ENCODE peak calls at places on chromosomes 3 and 15, in five cellular contexts. A, D, P, I and H are unnamed samples.

GRCh38 chr3:172903642-172904041 is 153.1 kb downstream of the ECT2 start:
- DNase-seq in D (peak), P (no peak), A (no peak), I (peak), H (no peak)

GRCh38 chr3:114319453-114319852 is 25.6 kb downstream of the TIGIT start:
- DNase-seq in I (no peak), A (no peak), D (no peak), P (no peak), H (no peak)

GRCh38 chr15:100595964-100596363 is 6.0 kb downstream of the LINS1 start:
- DNase-seq in I (no peak), A (no peak), D (no peak), P (no peak), H (no peak)

GRCh38 chr15:46879067-46879770 is 838.1 kb upstream of the SEMA6D start:
- DNase-seq in A (no peak), I (no peak), P (no peak), D (no peak), H (no peak)

GRCh38 chr15:41465822-41466421 is 27.8 kb upstream of the ITPKA start:
- DNase-seq in A (peak), D (no peak), I (no peak), P (peak), H (no peak)

GRCh38 chr3:125582707-125583106 is 12.6 kb downstream of the OSBPL11 start:
- DNase-seq in D (no peak), P (no peak), I (no peak), A (no peak), H (no peak)

GRCh38 chr3:130915567-130916292 is 21.8 kb downstream of the ATP2C1 start:
- DNase-seq in D (no peak), I (no peak), P (no peak), A (no peak), H (no peak)

GRCh38 chr3:37766797-37767776 is 94.6 kb upstream of the CTDSPL start:
- DNase-seq in A (no peak), I (no peak), P (no peak), D (no peak), H (no peak)

GRCh38 chr3:53594276-53594675 is 99.9 kb downstream of the CACNA1D start:
- DNase-seq in I (no peak), P (no peak), A (no peak), D (no peak), H (no peak)

GRCh38 chr3:129344540-129345220 is 66.0 kb downstream of the HMCES start:
- DNase-seq in D (no peak), I (no peak), P (no peak), A (peak), H (no peak)

GRCh38 chr15:33089878-33090757 is 104.4 kb downstream of the FMN1 start:
- DNase-seq in A (no peak), D (no peak), I (no peak), P (no peak), H (no peak)

GRCh38 chr3:195162033-195162669 is 108.8 kb downstream of the XXYLT1 start:
- DNase-seq in P (no peak), D (no peak), I (no peak), A (no peak), H (no peak)

GRCh38 chr3:136730595-136731273 is 21.4 kb downstream of the STAG1 start:
- DNase-seq in I (no peak), A (no peak), D (no peak), P (no peak), H (no peak)

GRCh38 chr3:38151667-38152265 is 13.3 kb downstream of the MYD88 start:
- DNase-seq in D (no peak), P (no peak), I (no peak), A (no peak), H (no peak)

GRCh38 chr3:468172-468571 is 271.6 kb downstream of the CHL1 start:
- DNase-seq in D (no peak), P (no peak), A (no peak), I (no peak), H (no peak)

DNA sequence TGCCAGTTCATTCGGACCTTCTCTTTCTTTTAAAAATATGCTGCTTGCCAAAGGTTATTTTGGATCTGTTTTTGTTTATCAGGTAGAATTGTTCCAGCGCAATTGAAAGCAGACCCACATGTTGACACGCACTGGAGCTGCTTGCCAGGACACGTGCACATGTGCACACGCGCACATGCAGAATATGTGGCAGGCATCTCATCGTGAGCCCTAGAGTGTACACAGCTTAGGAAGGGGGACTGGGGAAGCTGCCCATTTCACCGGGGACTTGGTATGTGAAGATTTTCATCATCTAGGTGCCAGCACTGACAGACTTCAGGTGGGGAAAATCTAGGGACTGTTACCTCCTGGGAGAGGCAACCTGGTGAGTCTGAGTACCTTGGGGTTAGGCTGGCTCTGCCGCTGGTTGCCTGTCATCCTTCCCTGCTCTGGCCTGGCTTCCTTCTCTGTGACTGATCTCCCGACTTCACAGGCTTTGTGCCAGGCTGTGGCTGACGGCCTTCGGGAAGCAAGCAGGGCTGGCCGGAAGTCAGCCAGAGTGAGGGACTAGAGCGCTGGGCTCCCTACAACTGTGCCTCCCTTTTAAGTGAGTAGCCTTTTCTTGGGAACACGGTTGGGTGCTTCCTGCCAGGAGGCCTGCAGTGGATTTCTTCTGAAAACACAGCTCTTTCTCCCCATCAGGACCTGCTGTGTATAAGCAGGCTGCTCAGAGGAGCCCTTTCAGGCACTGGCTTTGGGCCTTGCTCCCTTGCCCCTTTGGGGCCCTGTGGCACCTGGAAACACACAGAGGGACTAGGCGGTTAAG is 129.3 kb downstream of the EEFSEC start:
- DNase-seq in I (peak), A (no peak), P (no peak), D (peak), H (no peak)
- H3K27ac ChIP-seq in I (peak), A (no peak), P (no peak), D (peak), H (peak)

DNA sequence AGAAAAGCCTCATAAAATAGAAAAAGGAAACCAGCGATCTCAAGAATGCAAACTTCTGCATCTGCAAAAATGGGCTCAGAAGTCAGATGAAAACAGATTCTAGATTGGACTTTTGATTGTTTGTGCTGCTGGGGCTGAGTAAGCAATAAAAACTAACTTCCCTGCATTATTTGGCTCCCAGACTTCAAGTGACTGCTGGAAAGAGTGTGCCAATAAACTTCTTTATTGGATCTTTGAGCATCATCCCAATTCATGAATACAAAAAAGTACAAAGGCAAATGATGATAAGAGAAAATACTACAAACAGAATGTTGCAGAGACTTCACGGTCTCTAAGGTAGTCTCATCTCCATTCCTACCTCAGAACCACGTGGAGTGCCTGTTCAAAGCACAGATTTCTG is 97.9 kb downstream of the FGF12 start:
- DNase-seq in D (no peak), A (no peak), I (no peak), P (no peak), H (no peak)
- H3K27ac ChIP-seq in D (peak), A (no peak), I (no peak), P (no peak), H (no peak)

GRCh38 chr3:100647171-100647570 is 37.8 kb downstream of the ADGRG7 start:
- DNase-seq in A (no peak), P (no peak), I (no peak), D (no peak), H (no peak)
- H3K27ac ChIP-seq in A (no peak), P (no peak), I (no peak), D (no peak), H (no peak)

GRCh38 chr15:80207887-80208286 is 44.1 kb downstream of the CTXND1 start:
- DNase-seq in A (no peak), D (no peak), I (no peak), P (no peak), H (no peak)

GRCh38 chr15:80214979-80215378 is 37.0 kb downstream of the CTXND1 start:
- DNase-seq in D (no peak), I (no peak), A (no peak), P (no peak), H (no peak)

GRCh38 chr15:80211976-80212375 is 40.0 kb downstream of the CTXND1 start:
- DNase-seq in P (no peak), A (no peak), D (no peak), I (no peak), H (no peak)

GRCh38 chr15:80208758-80209734 is 43.0 kb downstream of the CTXND1 start:
- DNase-seq in P (no peak), I (no peak), D (no peak), A (no peak), H (no peak)

DNA sequence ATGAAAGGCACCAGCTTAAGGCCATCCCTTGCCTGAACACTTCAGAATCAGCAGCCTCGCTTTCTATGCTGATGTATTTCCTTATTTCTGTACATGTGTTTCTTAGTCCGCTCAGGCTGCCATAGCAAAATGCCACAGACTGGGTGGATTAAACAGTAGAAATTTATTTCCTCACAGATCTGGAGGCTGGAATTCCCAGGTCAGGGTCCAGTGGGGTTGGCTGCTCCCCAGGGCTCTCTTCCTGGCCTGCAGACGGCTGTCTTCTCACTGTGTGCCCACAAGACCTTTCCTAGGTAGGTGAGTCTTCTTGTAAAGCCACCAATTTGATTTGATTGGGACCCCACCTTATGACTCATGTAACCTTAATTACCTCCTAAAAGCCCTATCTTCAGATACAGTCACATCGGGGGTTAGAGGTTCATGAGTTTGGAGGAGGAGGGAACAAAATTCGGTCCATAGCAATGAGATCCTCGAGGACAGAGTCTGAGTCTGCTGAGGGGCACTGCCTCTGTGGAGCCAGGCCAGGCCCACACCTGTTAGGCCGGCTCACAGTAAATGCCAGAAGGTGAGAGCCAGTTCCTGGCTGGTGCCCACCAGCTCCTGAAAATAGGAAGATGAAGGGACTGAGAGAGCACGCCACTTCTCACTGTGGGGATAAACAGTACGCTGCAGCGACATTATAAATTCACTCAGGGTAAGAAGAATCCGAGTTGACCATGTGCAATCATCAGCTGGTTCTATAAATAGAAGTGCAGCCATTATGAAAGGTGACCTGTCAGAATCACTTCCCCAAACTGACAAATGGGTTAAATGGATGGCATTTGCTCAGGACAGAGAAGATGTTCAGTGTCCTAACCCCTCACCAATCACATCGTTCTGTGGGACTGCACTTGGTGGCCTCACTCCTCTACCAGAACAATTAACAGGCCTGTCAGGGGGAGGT is 41.1 kb downstream of the CTXND1 start:
- DNase-seq in P (no peak), I (no peak), D (no peak), A (no peak), H (no peak)
- H3K27ac ChIP-seq in P (no peak), I (peak), D (no peak), A (no peak), H (no peak)

DNA sequence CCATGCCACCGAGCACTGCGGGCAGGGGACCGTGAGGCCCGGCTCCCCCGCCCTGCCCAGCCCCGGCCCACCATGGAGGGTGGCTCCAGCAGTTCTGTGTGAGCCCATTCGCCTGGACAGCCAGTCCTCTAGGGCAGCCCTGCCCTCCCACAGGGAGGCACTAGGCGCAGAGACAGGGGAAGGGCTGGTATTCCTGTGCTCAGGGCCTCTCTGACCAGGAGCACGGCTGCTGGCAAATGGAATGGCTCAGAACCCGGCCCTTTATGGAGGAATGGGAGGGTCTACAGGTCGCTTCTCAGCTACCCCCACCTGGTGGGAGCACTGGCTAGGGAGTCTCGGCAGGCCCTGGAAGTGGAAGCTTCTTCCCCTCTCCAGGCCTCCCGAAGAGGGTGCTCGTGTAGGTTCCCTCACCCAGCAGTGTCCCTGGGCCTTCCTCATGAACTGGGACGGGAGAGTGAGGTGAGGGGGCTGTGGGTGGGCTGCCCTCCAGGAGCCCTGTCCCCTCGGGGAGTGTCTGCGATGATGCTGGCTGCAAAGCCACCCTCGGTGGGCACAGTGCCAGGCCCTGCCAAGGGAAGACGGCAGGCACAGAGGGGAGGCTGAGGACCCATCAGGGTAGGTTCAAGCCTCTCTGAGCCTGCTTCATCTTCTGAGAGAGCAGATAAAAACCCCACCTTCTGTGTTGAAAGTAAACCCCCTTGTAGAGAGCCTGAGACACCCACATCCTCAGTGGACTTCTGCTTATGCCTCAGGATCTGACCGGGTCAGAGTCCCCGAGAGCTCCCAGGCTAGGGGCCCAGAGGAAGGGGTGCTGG is 1.5 kb downstream of the MELTF start:
- DNase-seq in I (no peak), P (no peak), D (no peak), A (no peak), H (no peak)
- H3K27ac ChIP-seq in I (no peak), P (no peak), D (no peak), A (peak), H (no peak)

DNA sequence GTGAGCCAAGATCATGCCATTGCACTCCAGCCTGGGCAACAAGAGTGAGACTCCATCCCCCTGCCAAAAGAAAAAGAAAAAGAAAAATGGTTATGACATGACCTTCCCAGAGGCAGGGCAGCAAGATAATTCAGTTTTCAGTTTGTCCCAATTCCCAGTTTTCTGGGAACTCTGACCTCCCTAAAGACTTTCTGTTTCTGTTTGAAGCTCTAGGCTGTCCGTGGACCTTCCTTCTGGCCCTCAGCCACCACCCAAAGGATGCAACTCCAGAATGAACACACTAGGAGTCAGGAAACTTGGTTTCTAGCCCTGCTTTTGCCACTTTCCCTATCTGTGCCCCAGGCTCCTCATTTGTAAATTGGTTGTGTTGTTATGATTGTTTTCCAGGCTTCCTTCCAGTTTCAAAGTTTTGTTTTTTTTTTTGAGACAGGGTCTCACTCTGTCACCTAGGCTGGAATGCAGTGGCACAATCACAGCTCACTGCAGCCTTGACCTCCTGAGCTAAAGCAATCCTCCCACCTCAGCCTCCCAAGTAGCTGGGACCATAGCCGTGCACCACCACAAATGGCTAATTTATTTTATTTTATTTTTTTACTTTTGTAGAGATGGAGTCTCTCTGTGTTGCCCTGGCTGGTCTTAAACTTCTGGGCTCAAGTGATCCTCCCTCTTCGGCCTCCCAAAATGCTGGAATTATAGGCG is 68.6 kb downstream of the CDC25A start:
- DNase-seq in P (no peak), A (no peak), D (peak), I (peak), H (no peak)
- H3K27ac ChIP-seq in P (no peak), A (no peak), D (peak), I (peak), H (no peak)